ENCODE peak calls at places on chromosomes 6 and 20, in ten cellular contexts. B, I, N, L, Z, T, Q, E, H and F are unnamed samples.

GRCh38 chr6:139520321-139520768 is 145.9 kb upstream of the CITED2 start:
- DNase-seq in N (peak), H (no peak), L (no peak), E (no peak), Q (no peak), I (no peak), T (no peak), B (no peak), Z (no peak), F (no peak)

GRCh38 chr6:16872543-16873230 is 111.4 kb upstream of the ATXN1 start:
- DNase-seq in H (no peak), E (no peak), L (no peak), T (no peak), B (no peak), Q (no peak), I (no peak), N (no peak), Z (no peak), F (no peak)

GRCh38 chr6:7631466-7631865 is 41.5 kb downstream of the SNRNP48 start:
- DNase-seq in H (no peak), N (no peak), I (no peak), L (no peak), E (no peak), B (no peak), T (no peak), Q (no peak), Z (no peak), F (no peak)

GRCh38 chr6:148530394-148530923 is 187.8 kb downstream of the SASH1 start:
- DNase-seq in B (no peak), Q (no peak), L (peak), I (no peak), N (peak), H (no peak), Z (no peak), T (no peak), E (no peak), F (no peak)

GRCh38 chr6:22470454-22471368 is 98.7 kb upstream of the HDGFL1 start:
- DNase-seq in I (peak), Q (peak), H (no peak), E (no peak), L (peak), N (no peak), B (peak), T (no peak), Z (peak), F (peak)

GRCh38 chr20:55142932-55143331 is 667.5 kb downstream of the DOK5 start:
- DNase-seq in Q (no peak), E (no peak), H (no peak), L (no peak), T (no peak), B (no peak), I (no peak), N (no peak), Z (no peak), F (no peak)

GRCh38 chr20:6395695-6396094 is 272.9 kb upstream of the FERMT1 start:
- DNase-seq in N (no peak), T (no peak), I (no peak), Z (no peak), E (no peak), L (peak), Q (no peak), H (no peak), B (no peak), F (no peak)

GRCh38 chr6:107153061-107153460 is 37.7 kb upstream of the BEND3 start:
- DNase-seq in T (no peak), L (no peak), H (no peak), N (no peak), Z (no peak), E (no peak), Q (no peak), B (no peak), I (no peak), F (peak)

GRCh38 chr6:142279350-142280180 is 22.2 kb upstream of the ADGRG6 start:
- DNase-seq in T (no peak), Z (no peak), I (no peak), H (no peak), B (no peak), L (no peak), E (no peak), N (peak), Q (peak), F (no peak)

GRCh38 chr6:102415891-102416290 is 1022.4 kb downstream of the GRIK2 start:
- DNase-seq in B (no peak), Q (no peak), E (no peak), H (no peak), L (no peak), Z (no peak), I (no peak), N (no peak), T (no peak), F (no peak)

GRCh38 chr6:151257984-151258445 is 18.2 kb downstream of the AKAP12 start:
- DNase-seq in I (no peak), L (no peak), N (no peak), H (no peak), E (no peak), Z (no peak), Q (no peak), B (no peak), T (no peak), F (no peak)

GRCh38 chr6:106688177-106688951 is 59.0 kb downstream of the QRSL1 start:
- DNase-seq in B (no peak), N (peak), I (no peak), Q (no peak), L (peak), H (no peak), T (no peak), E (no peak), Z (peak), F (no peak)

GRCh38 chr20:574297-574942 is 30.8 kb upstream of the CSNK2A1 start:
- DNase-seq in Z (no peak), T (no peak), H (no peak), Q (no peak), E (no peak), N (no peak), I (no peak), B (no peak), L (no peak), F (no peak)

GRCh38 chr6:38020593-38020992 is 201.1 kb downstream of the ZFAND3 start:
- DNase-seq in N (no peak), I (no peak), E (no peak), L (no peak), B (no peak), Q (no peak), T (no peak), Z (no peak), H (no peak), F (no peak)

GRCh38 chr6:43946641-43947363 is 176.8 kb downstream of the VEGFA start:
- DNase-seq in L (no peak), E (no peak), Q (no peak), T (no peak), N (no peak), Z (no peak), H (no peak), B (no peak), I (no peak), F (no peak)

GRCh38 chr20:31869942-31870702 is at the start of the genes DUSP15 and TTLL9:
- DNase-seq in H (no peak), L (no peak), Z (peak), Q (peak), N (peak), B (peak), T (peak), I (peak), E (peak), F (peak)

GRCh38 chr6:124530926-124531325 is 431.3 kb upstream of the RNF217 start:
- DNase-seq in I (no peak), L (no peak), E (no peak), H (no peak), B (no peak), Z (no peak), T (no peak), N (no peak), Q (no peak), F (no peak)

GRCh38 chr20:52461602-52462001 is 270.0 kb upstream of the ZFP64 start:
- DNase-seq in Q (no peak), I (no peak), E (no peak), L (no peak), B (no peak), T (no peak), H (no peak), N (no peak), Z (no peak), F (no peak)

GRCh38 chr20:61885759-61886715 is 179.6 kb downstream of the TAF4 start:
- DNase-seq in Z (no peak), L (no peak), E (no peak), I (no peak), N (no peak), H (no peak), B (no peak), T (no peak), Q (no peak), F (no peak)

GRCh38 chr20:9839626-9840025 is 750 bp upstream of the PAK5 start:
- DNase-seq in B (no peak), N (no peak), T (no peak), E (no peak), Q (no peak), H (no peak), Z (no peak), I (no peak), L (no peak), F (no peak)

GRCh38 chr6:163531122-163531521 is 116.6 kb downstream of the QKI start:
- DNase-seq in T (no peak), Q (no peak), E (no peak), N (no peak), H (no peak), B (no peak), I (no peak), Z (no peak), L (no peak), F (peak)

GRCh38 chr6:1527098-1527497 is 82.6 kb upstream of the FOXC1 start:
- DNase-seq in H (no peak), B (no peak), Z (peak), N (peak), Q (peak), I (peak), E (no peak), T (peak), L (no peak), F (no peak)

GRCh38 chr20:33282196-33282934 is 649 bp upstream of the BPIFB1 start:
- DNase-seq in I (no peak), Q (no peak), T (no peak), B (no peak), L (no peak), N (no peak), Z (no peak), H (no peak), E (no peak), F (no peak)

GRCh38 chr6:167920165-167920564 is 77.3 kb upstream of the KIF25 start:
- DNase-seq in Z (no peak), L (no peak), T (no peak), H (no peak), B (no peak), Q (no peak), E (no peak), I (no peak), N (no peak), F (no peak)

GRCh38 chr6:153104220-153104619 is 26.9 kb downstream of the RGS17 start:
- DNase-seq in H (no peak), Q (no peak), E (no peak), T (no peak), N (no peak), B (no peak), L (no peak), I (no peak), Z (no peak), F (no peak)

GRCh38 chr20:14634666-14635065 is 297.3 kb upstream of the FLRT3 start:
- DNase-seq in Z (no peak), N (no peak), H (no peak), B (no peak), T (no peak), L (no peak), I (no peak), E (no peak), Q (no peak), F (no peak)

GRCh38 chr6:150934380-150934779 is 68.9 kb downstream of the MTHFD1L start:
- DNase-seq in Z (no peak), Q (no peak), L (peak), E (no peak), N (peak), B (no peak), I (no peak), T (no peak), H (no peak), F (no peak)

GRCh38 chr20:22583773-22584629 is at the start of gene FOXA2:
- DNase-seq in L (peak), T (no peak), E (no peak), N (no peak), Q (no peak), B (no peak), I (peak), Z (peak), H (no peak), F (peak)

GRCh38 chr6:4491501-4492260 is 284.5 kb upstream of the CDYL start:
- DNase-seq in T (no peak), Z (no peak), H (no peak), Q (no peak), E (no peak), I (no peak), N (no peak), B (no peak), L (no peak), F (no peak)

GRCh38 chr6:158603261-158604047 is 41.1 kb downstream of the DYNLT1 start:
- DNase-seq in Z (no peak), L (no peak), I (no peak), Q (no peak), H (no peak), T (no peak), E (no peak), B (no peak), N (no peak), F (no peak)

GRCh38 chr6:155946860-155947259 is 491.2 kb upstream of the NOX3 start:
- DNase-seq in N (no peak), L (no peak), T (no peak), Q (no peak), I (no peak), H (no peak), E (no peak), B (no peak), Z (no peak), F (no peak)

GRCh38 chr6:157763129-157763893 is 59.7 kb upstream of the SNX9 start:
- DNase-seq in L (peak), B (no peak), H (no peak), I (peak), T (no peak), Z (peak), Q (peak), E (peak), N (peak), F (peak)

GRCh38 chr6:16337280-16337975 is 99.0 kb downstream of the GMPR start:
- DNase-seq in Z (no peak), Q (no peak), H (no peak), N (peak), I (peak), B (peak), T (no peak), L (no peak), E (no peak), F (no peak)

GRCh38 chr6:106870069-106870468 is 104.5 kb downstream of the CD24 start:
- DNase-seq in Q (peak), L (peak), E (no peak), T (no peak), I (no peak), N (peak), Z (peak), H (no peak), B (no peak), F (no peak)

GRCh38 chr6:45920819-45921511 is 94.7 kb downstream of the CLIC5 start:
- DNase-seq in H (no peak), N (peak), L (no peak), B (no peak), T (no peak), E (no peak), I (no peak), Z (no peak), Q (no peak), F (no peak)